ENCODE peak calls at places on chromosomes 7 and 10, in six cellular contexts. F, E, B, V, Q and W are unnamed samples.

GRCh38 chr10:27658788-27659187 is 86.8 kb downstream of the MKX start:
- DNase-seq in F (no peak), E (peak; percentile 67), B (no peak), V (no peak), Q (peak; percentile 51), W (no peak)

GRCh38 chr7:69656890-69657289 is 58.6 kb downstream of the AUTS2 start:
- DNase-seq in F (no peak), E (no peak), B (no peak), V (no peak), Q (no peak), W (no peak)

GRCh38 chr7:105218215-105218614 is 170.5 kb downstream of the SRPK2 start:
- DNase-seq in F (no peak), E (peak; percentile 8), B (no peak), V (no peak), Q (peak; percentile 7), W (no peak)

GRCh38 chr10:104694074-104694473 is 53.0 kb downstream of the SORCS3 start:
- DNase-seq in F (no peak), E (no peak), B (no peak), V (no peak), Q (no peak), W (no peak)

GRCh38 chr10:12434277-12434676 is 84.9 kb downstream of the CAMK1D start:
- DNase-seq in F (no peak), E (no peak), B (no peak), V (no peak), Q (no peak), W (no peak)

GRCh38 chr7:86598311-86598710 is 45.4 kb upstream of the GRM3 start:
- DNase-seq in F (no peak), E (no peak), B (no peak), V (no peak), Q (no peak), W (no peak)

GRCh38 chr10:76111986-76112825 is 680.8 kb downstream of the LRMDA start:
- DNase-seq in F (no peak), E (no peak), B (no peak), V (no peak), Q (no peak), W (no peak)

GRCh38 chr7:81684513-81685262 is 85.2 kb downstream of the HGF start:
- DNase-seq in F (peak; percentile 20), E (peak; percentile 100), B (no peak), V (no peak), Q (peak; percentile 59), W (no peak)

GRCh38 chr10:63630928-63631685 is 109.9 kb downstream of the REEP3 start:
- DNase-seq in F (no peak), E (peak; percentile 90), B (no peak), V (no peak), Q (no peak), W (no peak)

GRCh38 chr7:81624021-81624630 is 145.7 kb downstream of the HGF start:
- DNase-seq in F (no peak), E (peak; percentile 61), B (no peak), V (no peak), Q (no peak), W (no peak)

GRCh38 chr7:27519801-27520200 is 142.9 kb downstream of the HIBADH start:
- DNase-seq in F (peak; percentile 48), E (no peak), B (no peak), V (no peak), Q (no peak), W (no peak)

GRCh38 chr10:105797234-105797890 is 1156.3 kb downstream of the SORCS3 start:
- DNase-seq in F (no peak), E (no peak), B (no peak), V (no peak), Q (no peak), W (no peak)

GRCh38 chr10:132417957-132418441 is 21.0 kb downstream of the PWWP2B start:
- DNase-seq in F (no peak), E (no peak), B (no peak), V (no peak), Q (no peak), W (peak; percentile 75)

GRCh38 chr10:42961156-42961589 is 115.7 kb upstream of the RET start:
- DNase-seq in F (no peak), E (no peak), B (no peak), V (no peak), Q (no peak), W (no peak)